ENCODE peak calls at places on chromosomes 1 and 21, in seven cellular contexts. L, I, A, X, P, Z and J are unnamed samples.

GRCh38 chr1:34419662-34420061 is 243.0 kb downstream of the C1orf94 start:
- DNase-seq in L (no peak), I (peak; percentile 47), A (no peak), Z (no peak), X (no peak), P (no peak), J (no peak)

GRCh38 chr1:12031039-12031980 is 12.0 kb downstream of the MIIP start:
- DNase-seq in P (peak; percentile 51), L (peak; percentile 67), A (peak; percentile 76), X (peak; percentile 9), I (no peak), Z (peak; percentile 52), J (no peak)

GRCh38 chr1:227939791-227940771 is 7.7 kb downstream of the WNT9A start:
- DNase-seq in I (no peak), X (no peak), A (peak; percentile 30), Z (no peak), P (no peak), L (no peak), J (no peak)

GRCh38 chr1:232891116-232891515 is 59.3 kb upstream of the NTPCR start:
- DNase-seq in I (peak; percentile 38), A (no peak), P (no peak), X (no peak), Z (no peak), L (no peak), J (no peak)

GRCh38 chr21:37206531-37206930 is 60.6 kb downstream of the VPS26C start:
- DNase-seq in Z (no peak), P (no peak), I (no peak), A (no peak), X (no peak), L (no peak), J (no peak)

GRCh38 chr1:26346274-26347033 is 7.5 kb downstream of the CRYBG2 start:
- DNase-seq in L (no peak), X (no peak), A (no peak), Z (no peak), I (no peak), P (no peak), J (no peak)

GRCh38 chr1:98005326-98006010 is 84.6 kb upstream of the DPYD start:
- DNase-seq in L (no peak), A (no peak), X (no peak), Z (no peak), P (no peak), I (no peak), J (no peak)

GRCh38 chr1:221868894-221869293 is 127.0 kb upstream of the DUSP10 start:
- DNase-seq in Z (no peak), X (no peak), P (no peak), L (no peak), I (peak; percentile 14), A (no peak), J (no peak)

GRCh38 chr1:209390764-209391163 is 192.8 kb upstream of the CAMK1G start:
- DNase-seq in P (no peak), L (no peak), Z (no peak), X (no peak), I (no peak), A (no peak), J (no peak)

GRCh38 chr1:160104520-160104885 is 6.1 kb upstream of the IGSF8 start:
- DNase-seq in P (no peak), I (no peak), L (no peak), A (no peak), X (no peak), Z (no peak), J (no peak)

GRCh38 chr1:112699425-112700144 is 7.3 kb downstream of the RHOC start:
- DNase-seq in Z (no peak), A (no peak), X (no peak), I (no peak), L (no peak), P (no peak), J (no peak)

GRCh38 chr1:21724098-21724497 is 54.9 kb upstream of the RAP1GAP start:
- DNase-seq in L (no peak), P (no peak), X (no peak), I (no peak), A (no peak), Z (no peak), J (no peak)

GRCh38 chr1:203800001-203800400 is 4.6 kb downstream of the ZBED6 start:
- DNase-seq in P (no peak), Z (no peak), L (no peak), A (no peak), I (no peak), X (no peak), J (no peak)

GRCh38 chr1:229479660-229480399 is 28.3 kb downstream of the NUP133 start:
- DNase-seq in A (no peak), X (no peak), I (no peak), Z (no peak), L (peak; percentile 53), P (no peak), J (no peak)

GRCh38 chr1:225480825-225481434 is 53.1 kb upstream of the LBR start:
- DNase-seq in I (no peak), Z (no peak), X (no peak), A (peak; percentile 85), L (peak; percentile 63), P (peak; percentile 56), J (peak; percentile 60)

GRCh38 chr1:162011337-162012012 is 12.2 kb downstream of the OLFML2B start:
- DNase-seq in I (no peak), A (no peak), L (no peak), X (no peak), P (no peak), Z (peak; percentile 57), J (no peak)

GRCh38 chr1:7171574-7171973 is 386.3 kb downstream of the CAMTA1 start:
- DNase-seq in Z (no peak), I (no peak), L (no peak), A (no peak), X (no peak), P (no peak), J (no peak)

GRCh38 chr1:152325111-152325510 is at the start of gene FLG:
- DNase-seq in A (no peak), I (no peak), X (no peak), L (no peak), P (no peak), Z (no peak), J (no peak)

GRCh38 chr21:32392299-32392879 is 423 bp downstream of the URB1 start:
- DNase-seq in A (no peak), X (no peak), L (no peak), P (no peak), Z (no peak), I (no peak), J (no peak)

GRCh38 chr1:119326251-119326650 is 42.3 kb upstream of the HAO2 start:
- DNase-seq in P (no peak), Z (no peak), L (no peak), X (no peak), A (no peak), I (no peak), J (no peak)